ENCODE peak calls at places on chromosomes 11 and 22, in seven cellular contexts. I is PC-3; F is brain microvascular endothelial cell; A is cardiac muscle cell; L is heart right ventricle; S is sigmoid colon; K is CD4-positive, CD25-positive, alpha-beta regulatory T cell. C is an unnamed sample. For H3K36me3, the result is how much of the 10 kb centered on the place peaks cover.

GRCh38 chr22:17106785-17107546 is 14.2 kb downstream of the TMEM121B start:
- DNase-seq in S (peak), A (no peak), F (no peak), K (no peak), L (no peak), I (no peak), C (no peak)

GRCh38 chr11:69560141-69560790 is 78.8 kb downstream of the LINC01488 start:
- DNase-seq in K (no peak), F (no peak), L (no peak), I (no peak), S (no peak), A (no peak), C (no peak)

GRCh38 chr11:65067446-65067845 is 9.1 kb upstream of the NAALADL1 start:
- DNase-seq in K (no peak), A (no peak), F (no peak), S (no peak), I (no peak), L (no peak), C (no peak)

GRCh38 chr11:11787305-11788066 is 54.3 kb upstream of the USP47 start:
- DNase-seq in I (peak), S (peak), A (peak), K (peak), F (peak), L (peak), C (peak)

GRCh38 chr22:49925525-49926128 is 7.2 kb downstream of the CRELD2 start:
- DNase-seq in S (no peak), K (peak), A (no peak), F (no peak), L (no peak), I (no peak), C (no peak)

GRCh38 chr11:79182794-79183193 is 258.0 kb downstream of the TENM4 start:
- DNase-seq in K (no peak), L (no peak), I (no peak), S (no peak), A (no peak), F (peak), C (no peak)

GRCh38 chr22:22378446-22379415 is 129.8 kb downstream of the ZNF280B start:
- DNase-seq in S (no peak), I (no peak), K (no peak), F (no peak), A (no peak), L (no peak), C (no peak)

GRCh38 chr11:114819028-114819427 is 140.7 kb downstream of the NXPE2 start:
- DNase-seq in S (no peak), I (no peak), L (no peak), F (no peak), A (no peak), K (no peak), C (no peak)

GRCh38 chr22:42282943-42283287 is 12.5 kb upstream of the TCF20 start:
- DNase-seq in F (no peak), I (no peak), A (no peak), S (no peak), K (no peak), L (no peak), C (no peak)

GRCh38 chr22:47963660-47964059 is 1201.2 kb downstream of the TBC1D22A start:
- DNase-seq in K (no peak), F (no peak), A (no peak), I (no peak), L (no peak), S (no peak), C (no peak)

GRCh38 chr11:107741044-107741823 is 29.4 kb upstream of the SLN start:
- DNase-seq in K (peak), L (no peak), I (peak), S (no peak), F (peak), A (peak), C (no peak)

GRCh38 chr22:50114221-50114981 is 24.6 kb downstream of the MOV10L1 start:
- DNase-seq in I (peak), S (no peak), A (peak), L (no peak), K (no peak), F (peak), C (no peak)

GRCh38 chr22:46917702-46918101 is 155.3 kb downstream of the TBC1D22A start:
- DNase-seq in I (no peak), K (no peak), F (no peak), A (no peak), L (no peak), S (no peak), C (no peak)

GRCh38 chr11:58998480-58999290 is 59.4 kb downstream of the GLYATL1 start:
- DNase-seq in S (no peak), K (no peak), F (no peak), L (no peak), A (no peak), I (no peak), C (no peak)

GRCh38 chr11:764322-765024 is 12.8 kb downstream of the GATD1 start:
- DNase-seq in S (no peak), L (no peak), F (no peak), I (no peak), A (no peak), K (no peak), C (no peak)

GRCh38 chr11:66547662-66548009 is 933 bp downstream of the ACTN3 start:
- DNase-seq in F (no peak), K (no peak), S (no peak), I (no peak), L (no peak), A (peak), C (no peak)

GRCh38 chr11:74057251-74058151 is 48.6 kb upstream of the UCP3 start:
- DNase-seq in K (no peak), A (no peak), I (peak), F (peak), L (no peak), S (no peak), C (no peak)

GRCh38 chr11:20289732-20290131 is 73.8 kb upstream of the HTATIP2 start:
- DNase-seq in A (no peak), L (no peak), F (no peak), K (no peak), I (no peak), S (no peak), C (no peak)

GRCh38 chr11:59901306-59901705 is 22.7 kb downstream of the OOSP3 start:
- DNase-seq in L (no peak), K (no peak), I (peak), A (no peak), S (no peak), F (peak), C (no peak)

GRCh38 chr11:27497284-27497866 is 9.2 kb downstream of the LIN7C start:
- DNase-seq in L (no peak), I (peak), F (no peak), A (peak), K (peak), S (no peak), C (no peak)

GRCh38 chr11:116638463-116638862 is 134.3 kb downstream of the BUD13 start:
- DNase-seq in S (no peak), I (no peak), K (no peak), F (no peak), A (no peak), L (no peak), C (no peak)

GRCh38 chr22:49057910-49058309 is 769.8 kb downstream of the BRD1 start:
- DNase-seq in L (no peak), A (no peak), I (no peak), F (no peak), S (peak), K (no peak), C (no peak)

GRCh38 chr11:76083563-76084451 is 122.5 kb downstream of the WNT11 start:
- DNase-seq in K (no peak), A (no peak), F (peak), L (no peak), I (peak), S (no peak), C (no peak)

DNA sequence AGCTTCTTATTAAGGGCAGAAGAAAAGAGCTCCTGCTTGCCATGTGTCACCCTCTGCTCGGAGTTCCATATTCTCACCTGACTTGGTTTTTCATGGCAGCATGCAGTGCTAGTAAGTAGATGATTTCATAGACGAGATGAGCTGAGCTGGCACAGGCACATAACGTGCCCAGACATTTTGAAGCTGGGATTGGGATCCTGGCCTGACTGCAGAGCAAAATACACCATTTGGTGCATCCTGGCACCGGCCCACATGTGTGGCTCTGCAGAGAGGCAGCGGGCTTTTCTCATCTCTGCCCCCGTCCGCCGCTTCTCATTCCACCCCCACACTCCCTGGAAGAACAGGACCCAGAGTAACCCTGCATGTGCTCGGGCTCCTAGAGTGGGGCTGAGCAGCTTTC is 24.8 kb downstream of the FAM118A start:
- DNase-seq in K (no peak), S (no peak), L (no peak), I (no peak), A (no peak), F (no peak), C (no peak)
- H3K27ac ChIP-seq in K (no peak), S (no peak), L (peak), I (no peak), A (peak), F (no peak), C (no peak)

GRCh38 chr11:130781906-130782305 is 134.4 kb downstream of the SNX19 start:
- DNase-seq in I (peak), L (no peak), S (no peak), K (no peak), F (peak), A (no peak), C (no peak)
- H3K4me3 ChIP-seq in I (no peak), L (no peak), S (no peak), K (no peak), F (no peak), A (no peak), C (no peak)

DNA sequence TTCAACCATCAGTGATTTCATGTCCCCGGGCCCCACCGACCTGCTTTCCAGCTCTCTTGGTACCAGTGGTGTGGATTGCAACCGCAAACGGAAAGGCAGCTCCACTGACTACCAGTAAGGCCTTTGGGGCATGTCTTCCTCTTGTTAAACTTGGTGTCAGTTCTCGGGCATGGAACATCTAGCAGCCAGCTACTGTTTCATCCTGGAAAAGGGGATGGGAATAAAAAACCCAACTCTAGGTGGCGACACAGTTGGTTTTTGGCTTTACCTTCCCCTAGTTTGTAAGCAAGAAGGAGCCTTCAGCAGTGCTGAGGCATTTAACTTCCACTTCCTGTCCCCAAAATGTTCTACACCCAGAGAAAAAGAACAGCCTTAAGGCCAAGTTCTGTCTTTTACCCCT is 76.7 kb downstream of the BMAL1 start:
- DNase-seq in L (no peak), K (no peak), A (peak), I (peak), S (no peak), F (no peak), C (no peak)
- H3K36me3 ChIP-seq in L (half or more), K (half or more), A (under half), I (under half), S (under half), F (under half), C (under half)

GRCh38 chr11:2305862-2306823 is 4.3 kb downstream of the TSPAN32 start:
- DNase-seq in S (peak), I (no peak), K (peak), F (no peak), A (no peak), L (peak), C (peak)

GRCh38 chr11:2302844-2303626 is 1.2 kb downstream of the TSPAN32 start:
- DNase-seq in K (no peak), F (no peak), I (no peak), L (peak), S (peak), A (no peak), C (peak)

GRCh38 chr11:2305140-2305861 is 3.5 kb downstream of the TSPAN32 start:
- DNase-seq in I (peak), L (peak), F (peak), S (peak), K (peak), A (peak), C (peak)

GRCh38 chr11:2303627-2304155 is 1.9 kb downstream of the TSPAN32 start:
- DNase-seq in K (no peak), S (no peak), L (peak), A (peak), F (no peak), I (no peak), C (peak)

GRCh38 chr11:2304156-2305139 is 2.6 kb downstream of the TSPAN32 start:
- DNase-seq in F (no peak), A (no peak), I (no peak), K (no peak), L (no peak), S (peak), C (peak)
- H3K27ac ChIP-seq in F (no peak), A (peak), I (no peak), K (peak), L (peak), S (peak), C (peak)

DNA sequence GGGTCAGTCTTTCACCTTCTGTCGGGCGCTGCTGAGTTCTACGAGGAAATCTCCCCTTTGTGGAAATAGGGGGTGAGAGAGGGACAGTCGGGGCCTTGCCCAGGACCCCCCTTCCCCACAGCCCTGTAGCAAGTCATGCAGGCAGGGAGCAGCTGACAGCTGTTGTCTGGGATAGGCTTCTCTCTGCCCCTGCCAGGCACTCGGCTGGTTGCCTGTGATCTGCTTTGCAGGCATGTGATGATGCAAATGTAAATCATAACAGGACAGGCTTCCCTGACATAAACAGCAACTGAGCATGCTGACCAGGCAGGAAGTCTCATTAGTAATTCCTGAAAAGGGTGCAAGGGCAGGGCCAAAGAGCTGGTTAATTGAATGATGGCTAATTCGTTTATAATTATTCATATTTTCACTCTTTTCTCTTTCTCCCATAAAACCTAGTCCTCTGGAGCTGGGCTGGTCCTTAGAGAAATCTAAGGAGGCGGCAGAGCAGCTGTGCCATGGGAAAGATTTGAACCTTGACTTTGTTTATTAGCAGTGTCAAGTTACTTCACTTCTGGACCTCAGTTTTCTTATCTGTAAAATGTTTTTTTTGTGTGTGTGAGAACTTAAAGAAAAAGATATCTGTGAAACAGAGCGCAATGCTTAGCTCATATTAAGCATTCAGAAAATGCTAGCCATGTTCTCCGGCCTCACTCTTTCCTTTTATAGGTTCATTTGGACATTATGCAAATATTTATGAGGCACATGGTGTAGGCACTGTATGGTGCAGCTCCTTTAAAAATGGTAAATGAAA is 129.7 kb downstream of the LDLRAD3 start:
- DNase-seq in A (no peak), K (no peak), S (no peak), I (peak), L (peak), F (peak), C (no peak)
- H3K4me3 ChIP-seq in A (no peak), K (no peak), S (no peak), I (no peak), L (no peak), F (no peak), C (no peak)

DNA sequence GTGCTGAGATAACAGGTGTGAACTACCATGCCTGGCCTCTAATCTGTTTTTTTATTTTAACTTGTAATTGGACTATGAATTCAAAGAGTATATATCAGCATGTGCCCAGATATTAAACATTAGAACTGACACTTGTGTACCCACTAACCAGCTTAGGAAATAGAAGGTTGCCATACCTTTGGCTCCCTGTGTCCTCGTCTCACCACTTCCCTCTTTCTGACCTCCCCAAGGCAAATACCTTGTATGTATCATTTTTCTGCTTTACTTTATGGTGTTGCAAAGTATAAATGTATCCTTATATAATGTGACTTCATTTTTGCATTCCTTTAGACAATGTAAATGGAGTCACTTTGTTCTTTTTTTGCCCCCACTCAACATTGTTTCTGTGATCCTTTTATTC is 9.1 kb downstream of the PPP6R3 start:
- DNase-seq in S (no peak), F (no peak), I (no peak), K (no peak), A (no peak), L (no peak), C (no peak)
- H3K36me3 ChIP-seq in S (under half), F (under half), I (under half), K (under half), A (under half), L (under half), C (under half)

GRCh38 chr11:6251120-6251733 is 8.4 kb upstream of the CCKBR start:
- DNase-seq in I (peak), A (peak), L (peak), F (peak), S (peak), K (peak), C (peak)
- H3K27ac ChIP-seq in I (no peak), A (no peak), L (no peak), F (no peak), S (peak), K (no peak), C (peak)

GRCh38 chr11:121929581-121929980 is 186.4 kb downstream of the BLID start:
- DNase-seq in K (no peak), I (peak), S (no peak), A (peak), F (peak), L (peak), C (peak)

GRCh38 chr11:121931121-121931520 is 184.9 kb downstream of the BLID start:
- DNase-seq in K (no peak), I (no peak), F (no peak), L (no peak), S (no peak), A (no peak), C (no peak)

GRCh38 chr11:121931748-121932352 is 184.2 kb downstream of the BLID start:
- DNase-seq in I (peak), K (no peak), A (no peak), S (no peak), L (no peak), F (no peak), C (no peak)

GRCh38 chr11:121928597-121929580 is 187.1 kb downstream of the BLID start:
- DNase-seq in I (no peak), K (no peak), L (no peak), A (peak), F (no peak), S (no peak), C (no peak)

GRCh38 chr11:121930004-121930965 is 185.7 kb downstream of the BLID start:
- DNase-seq in S (no peak), I (no peak), L (no peak), K (no peak), F (no peak), A (no peak), C (no peak)
- H3K4me3 ChIP-seq in S (peak), I (no peak), L (peak), K (no peak), F (peak), A (peak), C (no peak)

GRCh38 chr22:19892249-19892879 is 37.7 kb upstream of the GNB1L start:
- DNase-seq in L (no peak), A (no peak), F (peak), S (no peak), K (peak), I (no peak), C (no peak)

GRCh38 chr22:19892925-19893324 is 38.3 kb upstream of the GNB1L start:
- DNase-seq in S (no peak), L (no peak), K (no peak), A (no peak), I (no peak), F (no peak), C (no peak)

GRCh38 chr22:19891350-19892248 is 36.9 kb upstream of the GNB1L start:
- DNase-seq in K (peak), L (no peak), A (no peak), F (peak), I (peak), S (no peak), C (no peak)

GRCh38 chr22:19895160-19895849 is 40.6 kb upstream of the GNB1L start:
- DNase-seq in K (no peak), A (no peak), L (no peak), I (no peak), S (no peak), F (no peak), C (no peak)

GRCh38 chr22:19893363-19893762 is 38.7 kb upstream of the GNB1L start:
- DNase-seq in A (no peak), L (no peak), I (no peak), K (no peak), F (no peak), S (no peak), C (no peak)
- H3K36me3 ChIP-seq in A (under half), L (under half), I (under half), K (under half), F (under half), S (under half), C (under half)

C was measured in testis.